ENCODE peak calls at places on chromosomes 11 and 22, in ten cellular contexts. C is stomach, K is uterus, T is suprapubic skin, P is IMR-90, M is A549, E is lower leg skin, D is K562, Z is Peyer's patch, U is H1. G is an unnamed sample.

GRCh38 chr11:57658023-57658361 is 430 bp downstream of the CLP1 start:
- DNase-seq in D (no peak), Z (no peak), E (no peak), M (no peak), C (no peak), T (no peak), K (no peak), P (no peak), U (no peak), G (no peak)

GRCh38 chr11:2314525-2315394 is 12.9 kb downstream of the TSPAN32 start:
- DNase-seq in U (no peak), M (no peak), T (peak; percentile 89), K (peak; percentile 93), E (no peak), C (peak; percentile 86), Z (peak; percentile 66), P (peak; percentile 60), D (no peak), G (peak; percentile 66)

GRCh38 chr11:17753641-17754040 is 19.1 kb downstream of the KCNC1 start:
- DNase-seq in K (no peak), E (no peak), M (no peak), T (no peak), C (no peak), U (no peak), P (no peak), D (no peak), Z (no peak), G (no peak)

GRCh38 chr11:130772266-130773227 is 143.7 kb downstream of the SNX19 start:
- DNase-seq in P (peak; percentile 97), Z (peak; percentile 52), U (no peak), K (no peak), M (no peak), D (no peak), C (peak; percentile 29), E (no peak), T (no peak), G (no peak)

GRCh38 chr11:107682182-107682971 is 29.5 kb downstream of the SLN start:
- DNase-seq in K (no peak), Z (no peak), E (peak; percentile 20), U (no peak), C (no peak), T (no peak), M (no peak), D (no peak), P (no peak), G (no peak)

GRCh38 chr11:65013130-65013691 is 749 bp upstream of the ARL2 start:
- DNase-seq in M (peak; percentile 94), K (peak; percentile 92), E (peak; percentile 89), Z (peak; percentile 97), U (peak; percentile 93), C (peak; percentile 93), D (peak; percentile 95), T (peak; percentile 96), P (peak; percentile 82), G (peak; percentile 86)

GRCh38 chr11:94674005-94674491 is 94.1 kb upstream of the AMOTL1 start:
- DNase-seq in U (peak; percentile 37), C (no peak), T (no peak), E (peak; percentile 13), M (no peak), D (no peak), Z (no peak), K (peak; percentile 37), P (no peak), G (no peak)

GRCh38 chr11:103585401-103585800 is 451.0 kb upstream of the DDI1 start:
- DNase-seq in C (no peak), D (no peak), U (no peak), E (no peak), P (no peak), M (no peak), K (no peak), T (no peak), Z (no peak), G (no peak)

GRCh38 chr11:58622344-58622743 is at the start of gene CNTF:
- DNase-seq in Z (no peak), D (no peak), T (no peak), U (no peak), M (no peak), K (no peak), C (no peak), P (peak; percentile 13), E (no peak), G (no peak)

GRCh38 chr22:41127447-41127846 is 35.1 kb downstream of the EP300 start:
- DNase-seq in P (no peak), E (no peak), Z (no peak), C (no peak), D (no peak), U (no peak), K (no peak), M (no peak), T (no peak), G (no peak)

DNA sequence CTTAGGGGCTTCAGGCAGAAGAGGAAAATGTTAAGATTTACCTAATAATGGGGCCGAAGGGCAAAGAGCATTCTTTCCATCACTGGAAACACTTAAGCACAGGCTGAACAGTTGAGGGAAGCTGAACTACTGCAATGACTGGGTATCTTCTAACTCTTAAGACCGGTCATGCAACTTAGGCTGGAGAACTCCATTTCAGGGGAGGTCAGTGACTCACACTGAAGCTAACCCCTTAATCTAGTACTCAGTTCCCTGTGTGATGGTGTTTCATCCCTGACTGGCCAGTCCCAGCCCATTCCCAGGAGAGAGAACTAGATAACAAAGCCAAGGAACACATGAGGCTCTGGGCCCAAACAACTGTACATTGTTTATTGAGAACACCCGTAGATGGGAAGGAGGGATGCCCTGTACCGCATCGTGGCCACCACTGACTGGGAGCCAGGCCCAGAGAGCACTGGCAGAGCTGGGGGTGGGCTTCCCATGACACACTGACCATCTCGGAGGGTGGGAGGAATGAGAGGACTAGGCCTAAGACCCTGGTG is 10.5 kb downstream of the RPL27A start:
- DNase-seq in C (no peak), K (peak; percentile 2), P (peak; percentile 57), E (no peak), D (no peak), T (peak; percentile 15), Z (peak; percentile 38), U (no peak), M (no peak), G (no peak)
- TF ChIP-seq POLR2A in C (no peak), K (no peak), P (no peak), E (no peak), D (peak; percentile 54), T (no peak), Z (no peak), U (no peak), M (no peak), G (no peak)

DNA sequence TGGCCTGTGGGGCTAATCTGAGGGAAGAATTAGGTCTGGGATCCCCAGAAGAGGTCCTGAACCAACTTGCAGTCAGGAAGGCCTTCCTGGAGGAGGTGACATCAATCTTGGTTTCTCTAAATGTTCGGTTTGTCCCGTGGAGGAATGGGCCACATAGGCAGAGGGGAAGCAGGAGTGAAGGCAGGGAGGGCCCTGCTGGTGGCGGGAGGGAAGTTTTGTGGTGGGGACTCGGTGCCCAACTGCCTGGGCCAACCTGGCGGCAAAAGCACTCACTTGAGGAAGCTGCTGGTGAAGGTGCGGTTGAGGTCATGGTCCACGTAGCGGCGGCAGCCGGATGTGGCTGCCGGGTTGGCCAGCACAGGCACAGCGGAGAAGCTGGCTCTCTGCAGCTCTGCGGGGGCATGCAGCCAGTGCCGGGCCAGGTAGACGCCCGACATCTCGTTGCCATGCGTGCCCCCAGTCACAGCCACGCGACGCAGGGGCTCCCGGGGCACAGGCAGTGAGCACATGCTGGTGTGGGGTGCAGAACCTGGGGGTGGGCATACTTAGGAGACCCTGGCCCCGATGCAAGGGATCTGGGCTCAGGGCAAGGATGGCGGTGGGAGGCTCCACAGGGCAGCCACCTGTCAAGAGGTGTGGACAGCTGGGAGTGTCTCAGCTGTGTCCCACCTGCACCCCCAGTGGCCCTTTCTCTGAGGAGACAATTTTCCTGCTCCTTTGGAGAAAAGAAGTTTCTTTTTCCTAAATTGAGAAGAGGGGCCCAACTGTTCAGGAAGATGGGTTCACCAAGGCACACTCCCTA is 3.8 kb downstream of the ACY3 start:
- DNase-seq in M (no peak), P (no peak), T (no peak), K (no peak), U (no peak), Z (peak; percentile 92), E (no peak), C (no peak), D (no peak), G (no peak)
- H3K4me3 ChIP-seq in M (no peak overlapping the region), P (no peak overlapping the region), T (no peak overlapping the region), K (no peak overlapping the region), U (no peak overlapping the region), Z (no peak overlapping the region), E (no peak overlapping the region), C (no peak overlapping the region), D (no peak overlapping the region), G (no peak overlapping the region)

GRCh38 chr11:46593550-46594382 is at the start of gene AMBRA1:
- DNase-seq in E (peak; percentile 89), U (peak; percentile 95), P (peak; percentile 92), C (peak; percentile 85), Z (peak; percentile 93), T (peak; percentile 91), K (peak; percentile 90), M (peak; percentile 60), D (peak; percentile 82), G (peak; percentile 85)
- TF ChIP-seq POLR2A in E (no peak), U (peak; percentile 23), P (peak; percentile 75), C (no peak), Z (peak; percentile 70), T (no peak), K (peak; percentile 55), M (peak; percentile 57), D (peak; percentile 84), G (peak; percentile 20)

GRCh38 chr11:123429336-123429735 is 733 bp upstream of the GRAMD1B start:
- DNase-seq in Z (no peak), D (no peak), K (no peak), U (no peak), T (no peak), M (no peak), E (no peak), P (peak; percentile 86), C (no peak), G (no peak)
- H3K4me3 ChIP-seq in Z (no peak overlapping the region), D (no peak overlapping the region), K (no peak overlapping the region), U (peak overlapping the region; percentile 88), T (no peak overlapping the region), M (peak overlapping the region; percentile 93), E (no peak overlapping the region), P (peak overlapping the region; percentile 33), C (no peak overlapping the region), G (no peak overlapping the region)

GRCh38 chr11:125167292-125167953 is 2.9 kb downstream of the PKNOX2 start:
- DNase-seq in Z (no peak), U (peak; percentile 77), K (peak; percentile 65), C (no peak), D (no peak), M (no peak), T (no peak), E (no peak), P (peak; percentile 25), G (no peak)
- TF ChIP-seq POLR2A in Z (no peak), U (no peak), K (peak; percentile 34), C (no peak), D (no peak), M (no peak), T (no peak), E (no peak), P (peak; percentile 29), G (no peak)

GRCh38 chr11:110564676-110565343 is 135.1 kb downstream of the FDX1 start:
- DNase-seq in D (no peak), K (no peak), Z (no peak), M (no peak), T (no peak), C (no peak), U (no peak), E (no peak), P (no peak), G (no peak)
- H3K4me3 ChIP-seq in D (no peak overlapping the region), K (no peak overlapping the region), Z (no peak overlapping the region), M (no peak overlapping the region), T (no peak overlapping the region), C (no peak overlapping the region), U (peak overlapping the region; percentile 5), E (no peak overlapping the region), P (no peak overlapping the region), G (no peak overlapping the region)

GRCh38 chr11:92168936-92169335 is 55.7 kb upstream of the FAT3 start:
- DNase-seq in P (no peak), E (no peak), T (no peak), C (no peak), Z (no peak), D (no peak), K (no peak), M (no peak), U (no peak), G (no peak)
- TF ChIP-seq POLR2A in P (no peak), E (no peak), T (no peak), C (no peak), Z (no peak), D (no peak), K (no peak), M (no peak), U (no peak), G (no peak)

G was measured in breast epithelium.